ENCODE peak calls at places on chromosomes 11 and 22, in seven cellular contexts. C is spleen; A is naive thymus-derived CD4-positive, alpha-beta T cell; L is PC-3; Q is ovary; K is CD4-positive, CD25-positive, alpha-beta regulatory T cell; Z is fibroblast of lung. Y is an unnamed sample. For H3K4me1, the result is how much of the 10 kb centered on the place peaks cover.

GRCh38 chr11:128852327-128853023 is 14.6 kb downstream of the KCNJ1 start:
- DNase-seq in C (no peak), A (no peak), Q (no peak), Z (no peak), L (no peak), K (no peak), Y (peak)

GRCh38 chr11:6611092-6612007 is 666 bp downstream of the TAF10 start:
- DNase-seq in Z (peak), Q (peak), A (no peak), L (no peak), C (peak), K (peak), Y (peak)

GRCh38 chr11:47259178-47259977 is 1.6 kb downstream of the NR1H3 start:
- DNase-seq in A (peak), C (peak), K (peak), Z (peak), Q (no peak), L (peak), Y (peak)

GRCh38 chr11:131099746-131100145 is 183.5 kb upstream of the SNX19 start:
- DNase-seq in L (peak), Q (no peak), K (no peak), C (no peak), Z (peak), A (no peak), Y (no peak)

GRCh38 chr11:32388871-32389770 is 46.2 kb downstream of the WT1 start:
- DNase-seq in K (no peak), L (no peak), A (no peak), Z (no peak), C (no peak), Q (no peak), Y (no peak)

GRCh38 chr22:38452373-38453064 is 2.5 kb downstream of the KCNJ4 start:
- DNase-seq in L (no peak), A (no peak), K (no peak), C (no peak), Z (peak), Q (no peak), Y (peak)

GRCh38 chr22:32063701-32064100 is 20.6 kb downstream of the SLC5A1 start:
- DNase-seq in L (no peak), C (no peak), Z (no peak), Q (no peak), A (no peak), K (no peak), Y (no peak)

GRCh38 chr11:119038884-119039283 is 8.2 kb upstream of the SLC37A4 start:
- DNase-seq in K (no peak), Q (no peak), Z (no peak), L (no peak), C (peak), A (no peak), Y (no peak)

GRCh38 chr11:18245396-18245795 is 3.1 kb downstream of the SAA2 start:
- DNase-seq in A (no peak), Q (no peak), L (no peak), K (no peak), C (no peak), Z (no peak), Y (no peak)

GRCh38 chr11:88680806-88681205 is 343.3 kb upstream of the CTSC start:
- DNase-seq in C (no peak), Z (no peak), Q (no peak), L (peak), A (no peak), K (no peak), Y (no peak)

GRCh38 chr22:39242389-39242808 is 2.4 kb downstream of the PDGFB start:
- DNase-seq in Q (no peak), L (no peak), Z (no peak), C (no peak), K (no peak), A (no peak), Y (no peak)

GRCh38 chr22:46453006-46453828 is 84.2 kb downstream of the CELSR1 start:
- DNase-seq in Z (no peak), K (no peak), Q (no peak), A (no peak), C (no peak), L (no peak), Y (no peak)

GRCh38 chr11:64856382-64857227 is 12.2 kb upstream of the CDC42BPG start:
- DNase-seq in K (no peak), C (no peak), Q (no peak), L (peak), Z (peak), A (no peak), Y (no peak)

GRCh38 chr22:35538801-35539321 is 1.8 kb upstream of the RASD2 start:
- DNase-seq in Q (no peak), L (peak), C (no peak), K (peak), Z (no peak), A (peak), Y (no peak)

GRCh38 chr11:1113405-1114201 is 38.9 kb downstream of the MUC2 start:
- DNase-seq in A (no peak), Q (no peak), K (no peak), C (peak), Z (no peak), L (no peak), Y (no peak)

GRCh38 chr11:65224939-65225283 is 36.9 kb upstream of the POLA2 start:
- DNase-seq in C (no peak), A (no peak), L (peak), K (no peak), Z (peak), Q (peak), Y (no peak)

GRCh38 chr11:64356498-64357411 is 2.2 kb upstream of the RPS6KA4 start:
- DNase-seq in C (no peak), Q (no peak), A (no peak), Z (peak), L (peak), K (peak), Y (no peak)

GRCh38 chr22:41598081-41598480 is 8.4 kb upstream of the PMM1 start:
- DNase-seq in C (peak), Q (no peak), L (peak), A (no peak), Z (peak), K (no peak), Y (no peak)

GRCh38 chr22:42533638-42533977 is 14.0 kb upstream of the RRP7A start:
- DNase-seq in L (no peak), Z (no peak), Q (no peak), A (no peak), C (no peak), K (no peak), Y (no peak)

GRCh38 chr11:102111011-102111786 is 952 bp downstream of the YAP1 start:
- DNase-seq in Z (peak), A (peak), L (peak), C (no peak), K (peak), Q (peak), Y (peak)

GRCh38 chr11:85826096-85826855 is 15.3 kb upstream of the SYTL2 start:
- DNase-seq in Z (peak), K (peak), A (peak), C (no peak), Q (no peak), L (peak), Y (peak)

GRCh38 chr22:22696104-22696503 is 51.7 kb downstream of the GGTLC2 start:
- DNase-seq in Q (no peak), L (no peak), Z (no peak), K (no peak), A (no peak), C (no peak), Y (no peak)

GRCh38 chr22:38761202-38762162 is 5.7 kb upstream of the SUN2 start:
- DNase-seq in L (peak), K (no peak), Q (no peak), A (no peak), C (peak), Z (no peak), Y (no peak)

GRCh38 chr11:108538022-108538424 is 39.8 kb upstream of the POGLUT3 start:
- DNase-seq in C (no peak), K (peak), Z (no peak), Q (no peak), L (no peak), A (no peak), Y (no peak)

GRCh38 chr22:46303347-46303965 is 6.8 kb downstream of the GTSE1 start:
- DNase-seq in K (no peak), L (peak), Q (no peak), A (no peak), C (no peak), Z (peak), Y (no peak)

GRCh38 chr22:45917146-45917545 is 59.8 kb downstream of the WNT7B start:
- DNase-seq in K (no peak), Q (no peak), A (no peak), C (no peak), L (no peak), Z (no peak), Y (no peak)

GRCh38 chr11:111730871-111731591 is 35.2 kb downstream of the PPP2R1B start:
- DNase-seq in Z (peak), C (peak), L (peak), K (no peak), Q (peak), A (no peak), Y (no peak)

GRCh38 chr22:37186997-37187522 is 987 bp downstream of the C1QTNF6 start:
- DNase-seq in K (no peak), A (no peak), Q (no peak), Z (no peak), C (peak), L (no peak), Y (no peak)

GRCh38 chr11:45816614-45817013 is 11.7 kb downstream of the SLC35C1 start:
- DNase-seq in L (no peak), C (peak), Z (no peak), K (no peak), A (no peak), Q (no peak), Y (no peak)

GRCh38 chr11:128587415-128587814 is at the start of gene ETS1:
- DNase-seq in Z (peak), K (no peak), A (no peak), Q (no peak), C (no peak), L (peak), Y (no peak)

GRCh38 chr11:84261707-84262106 is 975.5 kb upstream of the CCDC90B start:
- DNase-seq in A (no peak), Q (no peak), K (no peak), C (no peak), L (no peak), Z (no peak), Y (no peak)

GRCh38 chr11:68979931-68980775 is 633 bp downstream of the MRGPRD start:
- DNase-seq in A (no peak), C (peak), Q (peak), Z (no peak), L (no peak), K (no peak), Y (no peak)

GRCh38 chr11:19466314-19466713 is 225.6 kb upstream of the E2F8 start:
- DNase-seq in A (no peak), L (no peak), Z (no peak), Q (no peak), C (no peak), K (no peak), Y (no peak)

GRCh38 chr22:48496226-48496845 is 1331.3 kb downstream of the BRD1 start:
- DNase-seq in Q (no peak), K (no peak), C (peak), Z (no peak), A (no peak), L (no peak), Y (no peak)

GRCh38 chr22:48494256-48494967 is 1333.3 kb downstream of the BRD1 start:
- DNase-seq in L (no peak), Q (no peak), K (no peak), A (no peak), C (peak), Z (no peak), Y (no peak)

GRCh38 chr22:48494968-48495750 is 1332.5 kb downstream of the BRD1 start:
- DNase-seq in K (no peak), Z (no peak), A (no peak), C (peak), Q (no peak), L (no peak), Y (no peak)

GRCh38 chr22:48496987-48497650 is 1330.6 kb downstream of the BRD1 start:
- DNase-seq in K (no peak), A (no peak), C (peak), Z (no peak), L (no peak), Q (no peak), Y (no peak)

GRCh38 chr22:48495751-48496080 is 1332.0 kb downstream of the BRD1 start:
- DNase-seq in L (no peak), Q (no peak), C (peak), Z (no peak), A (no peak), K (no peak), Y (no peak)
- H3K27ac ChIP-seq in L (no peak), Q (no peak), C (no peak), Z (no peak), A (no peak), K (no peak), Y (no peak)

GRCh38 chr11:120333801-120334200 is 2.4 kb upstream of the ARHGEF12 start:
- DNase-seq in A (no peak), K (no peak), C (no peak), Z (no peak), L (no peak), Q (no peak), Y (no peak)

GRCh38 chr11:120334332-120334731 is 1.9 kb upstream of the ARHGEF12 start:
- DNase-seq in Q (no peak), Z (no peak), L (no peak), C (no peak), A (no peak), K (no peak), Y (no peak)

GRCh38 chr11:120335596-120335927 is 651 bp upstream of the ARHGEF12 start:
- DNase-seq in K (no peak), Q (no peak), Z (no peak), C (no peak), A (no peak), L (peak), Y (no peak)

GRCh38 chr11:120335928-120336640 is at the start of gene ARHGEF12:
- DNase-seq in K (peak), C (peak), A (peak), Z (peak), L (peak), Q (peak), Y (peak)

DNA sequence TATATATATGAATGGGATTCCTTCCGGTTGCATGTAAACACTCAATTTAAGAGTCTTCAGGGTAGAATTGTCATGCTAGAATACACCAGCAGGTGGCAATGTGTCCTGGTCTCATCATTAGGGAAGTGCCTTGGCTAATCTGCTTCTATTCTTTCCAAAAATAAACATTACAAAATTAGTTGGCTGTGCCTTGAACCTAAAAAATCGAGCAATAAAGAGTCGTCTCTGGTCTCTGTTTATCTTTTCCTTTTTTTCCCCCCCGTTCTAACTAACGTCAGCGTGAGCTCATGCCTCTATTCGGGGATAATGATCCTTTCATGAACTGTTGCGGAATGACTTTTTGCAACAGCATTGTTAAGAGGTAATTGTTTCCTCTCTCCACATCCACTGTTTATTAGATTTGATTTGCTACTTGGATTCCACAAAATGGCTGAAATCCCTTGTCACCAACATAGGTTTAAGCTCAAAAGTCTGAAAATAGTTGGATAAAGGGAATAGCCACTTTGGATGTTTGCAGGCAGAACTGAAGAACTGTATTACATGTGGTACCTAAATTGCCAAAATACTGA is 1.2 kb upstream of the ARHGEF12 start:
- DNase-seq in L (peak), Z (peak), Q (peak), K (peak), A (peak), C (no peak), Y (peak)
- H3K4me1 ChIP-seq in L (half or more), Z (under half), Q (under half), K (under half), A (under half), C (under half), Y (under half)

GRCh38 chr11:14305649-14306048 is 53.3 kb downstream of the RRAS2 start:
- DNase-seq in Z (no peak), K (no peak), L (no peak), A (no peak), C (no peak), Q (no peak), Y (no peak)
- H3K27ac ChIP-seq in Z (no peak), K (no peak), L (no peak), A (no peak), C (no peak), Q (no peak), Y (no peak)

GRCh38 chr22:18927573-18927972 is 8.5 kb downstream of the PRODH start:
- DNase-seq in L (no peak), C (no peak), Q (no peak), A (no peak), Z (no peak), K (no peak), Y (no peak)
- H3K4me1 ChIP-seq in L (under half), C (under half), Q (under half), A (under half), Z (under half), K (under half), Y (under half)

DNA sequence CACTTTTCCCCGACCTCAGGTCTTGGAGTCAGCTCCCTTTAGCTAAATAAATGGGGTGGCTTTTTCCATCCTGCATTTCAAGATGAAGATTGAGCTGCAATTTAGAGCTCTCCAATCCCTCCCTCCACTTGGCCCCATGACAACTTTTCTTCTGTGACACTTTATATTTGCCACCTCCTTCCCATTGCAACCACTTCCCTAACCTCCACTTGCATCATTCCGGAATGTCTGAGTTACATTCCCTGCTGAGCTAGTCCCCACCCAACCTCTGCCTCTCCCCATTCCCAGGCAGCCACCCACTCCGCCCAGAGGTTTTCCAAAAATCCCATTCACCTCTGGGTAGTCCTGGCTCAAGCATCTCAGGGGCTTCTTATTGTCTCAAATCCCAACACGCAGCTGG is 24.7 kb downstream of the PC start:
- DNase-seq in C (no peak), L (no peak), K (no peak), A (no peak), Z (peak), Q (no peak), Y (no peak)
- H3K27ac ChIP-seq in C (no peak), L (no peak), K (no peak), A (no peak), Z (no peak), Q (no peak), Y (no peak)

GRCh38 chr22:28239941-28240340 is 320.9 kb upstream of the PITPNB start:
- DNase-seq in L (no peak), K (no peak), Q (no peak), Z (no peak), A (no peak), C (no peak), Y (no peak)
- H3K4me1 ChIP-seq in L (under half), K (under half), Q (under half), Z (under half), A (under half), C (under half), Y (under half)

GRCh38 chr11:70205049-70205725 is 2.1 kb downstream of the FADD start:
- DNase-seq in Z (no peak), K (no peak), A (no peak), C (peak), Q (no peak), L (no peak), Y (no peak)
- H3K27ac ChIP-seq in Z (peak), K (peak), A (peak), C (peak), Q (no peak), L (peak), Y (peak)

GRCh38 chr11:114166897-114167323 is 107.4 kb downstream of the ZBTB16 start:
- DNase-seq in C (no peak), Q (no peak), K (peak), L (peak), A (peak), Z (peak), Y (no peak)
- H3K4me1 ChIP-seq in C (half or more), Q (half or more), K (half or more), L (under half), A (half or more), Z (under half), Y (half or more)

GRCh38 chr11:61594907-61595257 is 14.0 kb upstream of the SYT7 start:
- DNase-seq in C (no peak), K (no peak), A (no peak), Q (no peak), L (no peak), Z (no peak), Y (no peak)
- H3K27ac ChIP-seq in C (peak), K (no peak), A (no peak), Q (no peak), L (no peak), Z (no peak), Y (peak)